ENCODE peak calls at places on chromosomes 13 and 19, in four cellular contexts. R, Q, V and Y are unnamed samples.

GRCh38 chr19:36047835-36048234 is 6.2 kb downstream of the THAP8 start:
- DNase-seq in R (no peak), Q (no peak), V (no peak), Y (peak)

GRCh38 chr13:86665842-86666241 is 866.6 kb upstream of the SLITRK6 start:
- DNase-seq in R (no peak), Q (no peak), V (no peak), Y (no peak)

GRCh38 chr13:90154311-90154960 is 1193.1 kb upstream of the MIR17HG start:
- DNase-seq in R (no peak), Q (no peak), V (peak), Y (no peak)

GRCh38 chr19:46955114-46955812 is 64.4 kb upstream of the NPAS1 start:
- DNase-seq in R (no peak), Q (no peak), V (peak), Y (peak)

GRCh38 chr19:5054551-5055456 is 85.9 kb downstream of the KDM4B start:
- DNase-seq in R (no peak), Q (no peak), V (no peak), Y (no peak)

GRCh38 chr13:110006304-110006703 is 219.9 kb upstream of the IRS2 start:
- DNase-seq in R (no peak), Q (no peak), V (peak), Y (peak)

GRCh38 chr13:21402586-21403307 is 56.4 kb downstream of the ZDHHC20 start:
- DNase-seq in R (no peak), Q (no peak), V (peak), Y (peak)

GRCh38 chr19:6710273-6711077 is 10.0 kb downstream of the C3 start:
- DNase-seq in R (no peak), Q (no peak), V (no peak), Y (no peak)

GRCh38 chr19:20863176-20863575 is 59.9 kb upstream of the ZNF85 start:
- DNase-seq in R (no peak), Q (peak), V (no peak), Y (no peak)

GRCh38 chr13:110126391-110126961 is 180.5 kb downstream of the COL4A1 start:
- DNase-seq in R (no peak), Q (no peak), V (peak), Y (peak)

GRCh38 chr19:3975637-3976087 is 4.8 kb upstream of the DAPK3 start:
- DNase-seq in R (no peak), Q (peak), V (peak), Y (no peak)

GRCh38 chr13:30978981-30979956 is 46.8 kb downstream of the TEX26 start:
- DNase-seq in R (no peak), Q (peak), V (peak), Y (no peak)

GRCh38 chr13:66171821-66172220 is 1058.3 kb downstream of the PCDH9 start:
- DNase-seq in R (no peak), Q (no peak), V (no peak), Y (no peak)

GRCh38 chr19:4083677-4084546 is 17.2 kb upstream of the ZBTB7A start:
- DNase-seq in R (no peak), Q (no peak), V (no peak), Y (no peak)

GRCh38 chr19:33621065-33621785 is 528 bp upstream of the CHST8 start:
- DNase-seq in R (no peak), Q (no peak), V (no peak), Y (no peak)

GRCh38 chr13:29369060-29369743 is 226.3 kb downstream of the SLC7A1 start:
- DNase-seq in R (no peak), Q (no peak), V (peak), Y (peak)

GRCh38 chr19:54429176-54429495 is 13.9 kb downstream of the TTYH1 start:
- DNase-seq in R (no peak), Q (no peak), V (no peak), Y (no peak)

GRCh38 chr13:111283991-111284390 is 36.5 kb upstream of the TEX29 start:
- DNase-seq in R (no peak), Q (peak), V (no peak), Y (peak)

GRCh38 chr13:79522583-79522982 is 41.6 kb downstream of the NDFIP2 start:
- DNase-seq in R (no peak), Q (no peak), V (peak), Y (peak)

GRCh38 chr19:54616057-54616456 is 14.2 kb upstream of the LILRB1 start:
- DNase-seq in R (no peak), Q (no peak), V (no peak), Y (no peak)

GRCh38 chr13:44045179-44045562 is 165.5 kb downstream of the LACC1 start:
- DNase-seq in R (no peak), Q (no peak), V (no peak), Y (no peak)

GRCh38 chr13:23616228-23616627 is 46.0 kb downstream of the TNFRSF19 start:
- DNase-seq in R (no peak), Q (no peak), V (no peak), Y (no peak)

GRCh38 chr13:49308977-49309408 is 61.3 kb downstream of the CDADC1 start:
- DNase-seq in R (no peak), Q (peak), V (peak), Y (no peak)

GRCh38 chr19:49430678-49431329 is 5.6 kb downstream of the GFY start:
- DNase-seq in R (no peak), Q (no peak), V (peak), Y (peak)

GRCh38 chr19:9065457-9066014 is 21.3 kb upstream of the OR1M1 start:
- DNase-seq in R (no peak), Q (no peak), V (no peak), Y (no peak)

GRCh38 chr19:33005440-33005839 is 33.4 kb downstream of the FAAP24 start:
- DNase-seq in R (no peak), Q (no peak), V (no peak), Y (no peak)